ENCODE peak calls at places on chromosomes 16 and 17, in seven cellular contexts. X is progenitor cell of endocrine pancreas, T is RWPE1, C is NCI-H187 treated with DMSO at 0.1 percent for 48 hours, B is ureter, I is mammary epithelial cell, P is choroid plexus epithelial cell. Z is an unnamed sample.

GRCh38 chr16:58030136-58030840 is 4.7 kb downstream of the MMP15 start:
- DNase-seq in X (no peak), T (no peak), C (no peak), B (no peak), I (no peak), P (no peak), Z (no peak)

GRCh38 chr17:48542114-48542955 is 2.6 kb downstream of the HOXB2 start:
- DNase-seq in X (no peak), T (no peak), C (no peak), B (no peak), I (no peak), P (no peak), Z (no peak)

GRCh38 chr17:18111330-18111971 is 2.9 kb downstream of the MYO15A start:
- DNase-seq in X (no peak), T (no peak), C (no peak), B (no peak), I (no peak), P (no peak), Z (no peak)

GRCh38 chr17:17940451-17940911 is 31.7 kb downstream of the TOM1L2 start:
- DNase-seq in X (no peak), T (no peak), C (no peak), B (no peak), I (no peak), P (peak), Z (no peak)

GRCh38 chr17:32191306-32191705 is 49.0 kb downstream of the RHOT1 start:
- DNase-seq in X (no peak), T (no peak), C (no peak), B (no peak), I (no peak), P (peak), Z (no peak)

GRCh38 chr16:57000271-57001025 is 11.1 kb downstream of the NLRC5 start:
- DNase-seq in X (no peak), T (peak), C (no peak), B (no peak), I (peak), P (peak), Z (peak)

GRCh38 chr17:15973016-15973415 is 26.5 kb downstream of the ZSWIM7 start:
- DNase-seq in X (no peak), T (no peak), C (no peak), B (no peak), I (peak), P (no peak), Z (no peak)

GRCh38 chr17:79978545-79978852 is 57.2 kb downstream of the TBC1D16 start:
- DNase-seq in X (no peak), T (no peak), C (no peak), B (no peak), I (no peak), P (no peak), Z (no peak)

GRCh38 chr17:33469911-33470310 is 176.8 kb upstream of the ASIC2 start:
- DNase-seq in X (no peak), T (peak), C (no peak), B (no peak), I (peak), P (peak), Z (no peak)